ENCODE peak calls at places on chromosomes 16 and 17, in eight cellular contexts. X, P, J, C, E, G, N and F are unnamed samples.

GRCh38 chr17:4968166-4968915 is 724 bp upstream of the SPAG7 start:
- DNase-seq in P (peak), E (peak), N (no peak), G (no peak), X (peak), J (no peak), C (no peak), F (no peak)

GRCh38 chr17:21275579-21276339 is 8.8 kb upstream of the MAP2K3 start:
- DNase-seq in C (peak), G (peak), P (peak), N (peak), J (peak), E (peak), X (peak), F (peak)

GRCh38 chr17:33175565-33175964 is 117.5 kb downstream of the ASIC2 start:
- DNase-seq in J (no peak), P (no peak), C (no peak), X (no peak), N (no peak), G (no peak), E (no peak), F (no peak)

GRCh38 chr16:67461600-67462278 is 19.2 kb downstream of the ATP6V0D1 start:
- DNase-seq in C (no peak), E (no peak), G (no peak), J (no peak), X (no peak), P (peak), N (no peak), F (no peak)

GRCh38 chr16:57277586-57277985 is 6.9 kb downstream of the PLLP start:
- DNase-seq in P (no peak), E (no peak), X (peak), N (peak), J (no peak), C (peak), G (no peak), F (peak)

GRCh38 chr17:13787636-13788035 is 185.9 kb upstream of the HS3ST3A1 start:
- DNase-seq in E (no peak), G (no peak), C (no peak), X (no peak), P (no peak), J (no peak), N (no peak), F (no peak)

GRCh38 chr17:55301521-55302406 is 37.0 kb downstream of the HLF start:
- DNase-seq in J (no peak), E (peak), N (no peak), P (no peak), C (no peak), G (no peak), X (no peak), F (no peak)

GRCh38 chr16:70577256-70577698 is 53.7 kb downstream of the SF3B3 start:
- DNase-seq in J (no peak), X (no peak), C (no peak), E (no peak), G (no peak), N (no peak), P (peak), F (no peak)

GRCh38 chr17:1762233-1762905 is 509 bp downstream of the SERPINF1 start:
- DNase-seq in X (no peak), G (no peak), E (peak), P (no peak), J (peak), C (no peak), N (no peak), F (no peak)